ENCODE peak calls at places on chromosomes 16 and 17, in nine cellular contexts. J is G401; X is stimulated activated CD4-positive, alpha-beta T cell treated with anti-CD3 and anti-CD28 coated beads, Interleukin-4, amount 100 ng/mL, for 48 hours; Z is NCI-H460; C is activated naive CD4-positive, alpha-beta T cell; P is RWPE1; N is AG08395; L is nucleus accumbens; S is activated T-cell treated with anti-CD3 and anti-CD28 coated beads for 1 hour. Y is an unnamed sample.

GRCh38 chr16:48052731-48053130 is 103.1 kb downstream of the ABCC12 start:
- DNase-seq in L (no peak), C (no peak), N (no peak), P (no peak), S (no peak), J (no peak), Z (no peak), X (no peak), Y (no peak)

GRCh38 chr17:3891626-3892094 is 1.2 kb downstream of the CAMKK1 start:
- DNase-seq in L (no peak), Z (no peak), S (no peak), P (no peak), N (no peak), X (no peak), C (no peak), J (no peak), Y (no peak)

GRCh38 chr17:49995055-49995738 is at the start of gene DLX3:
- DNase-seq in S (no peak), J (peak; percentile 71), P (peak; percentile 86), N (peak; percentile 83), C (no peak), Z (peak; percentile 55), L (no peak), X (peak; percentile 23), Y (peak; percentile 24)

GRCh38 chr17:81558941-81559806 is 7.0 kb upstream of the FAAP100 start:
- DNase-seq in X (no peak), P (no peak), J (no peak), Z (peak; percentile 36), N (no peak), C (no peak), S (no peak), L (no peak), Y (no peak)

GRCh38 chr16:65745201-65745600 is 621.3 kb upstream of the CDH5 start:
- DNase-seq in S (no peak), C (no peak), N (no peak), P (no peak), L (no peak), J (no peak), X (no peak), Z (no peak), Y (no peak)

GRCh38 chr17:7043544-7044268 is at the start of gene SLC16A11:
- DNase-seq in L (no peak), X (no peak), P (no peak), C (no peak), S (no peak), N (peak; percentile 47), J (peak; percentile 41), Z (no peak), Y (no peak)

GRCh38 chr16:9647981-9648701 is 534.1 kb downstream of the GRIN2A start:
- DNase-seq in S (no peak), X (no peak), Z (peak; percentile 20), P (peak; percentile 30), L (no peak), C (no peak), J (peak; percentile 71), N (peak; percentile 46), Y (no peak)

GRCh38 chr16:75238853-75239371 is 12.5 kb downstream of the BCAR1 start:
- DNase-seq in S (no peak), X (no peak), J (peak; percentile 76), Z (no peak), P (no peak), L (no peak), C (no peak), N (peak; percentile 66), Y (no peak)

GRCh38 chr17:30824002-30824355 is 513 bp downstream of the CRLF3 start:
- DNase-seq in S (peak; percentile 16), J (peak; percentile 30), P (peak; percentile 35), N (peak; percentile 25), L (no peak), Z (no peak), X (no peak), C (no peak), Y (no peak)

GRCh38 chr16:77531741-77532140 is 96.9 kb upstream of the ADAMTS18 start:
- DNase-seq in C (no peak), Z (no peak), J (no peak), N (peak; percentile 83), P (no peak), L (no peak), X (no peak), S (no peak), Y (peak; percentile 87)

GRCh38 chr17:66992911-66993310 is 28.4 kb downstream of the CACNG4 start:
- DNase-seq in P (no peak), L (no peak), C (no peak), Z (no peak), X (no peak), N (no peak), S (no peak), J (no peak), Y (no peak)

GRCh38 chr16:81567987-81568748 is 123.6 kb downstream of the CMIP start:
- DNase-seq in N (peak; percentile 93), L (no peak), P (peak; percentile 83), X (peak; percentile 72), C (no peak), Z (peak; percentile 24), S (no peak), J (no peak), Y (peak; percentile 24)

GRCh38 chr16:24775455-24775854 is 46.0 kb downstream of the TNRC6A start:
- DNase-seq in P (no peak), S (no peak), Z (no peak), J (no peak), L (no peak), X (no peak), N (peak; percentile 13), C (no peak), Y (no peak)

GRCh38 chr16:29745853-29746345 is at the start of gene C16orf54:
- DNase-seq in P (no peak), N (no peak), S (peak; percentile 84), J (no peak), X (peak; percentile 82), Z (no peak), C (peak; percentile 84), L (no peak), Y (no peak)

GRCh38 chr17:38663125-38663751 is 11.5 kb downstream of the EPOP start:
- DNase-seq in X (peak; percentile 30), J (peak; percentile 90), S (no peak), C (no peak), Z (peak; percentile 77), N (peak; percentile 52), L (peak; percentile 47), P (peak; percentile 56), Y (no peak)

GRCh38 chr16:2031081-2031577 is 4.4 kb downstream of the NHERF2 start:
- DNase-seq in P (no peak), J (no peak), S (no peak), X (no peak), C (no peak), N (no peak), L (no peak), Z (no peak), Y (no peak)

GRCh38 chr17:27553019-27553511 is 77.9 kb upstream of the LGALS9 start:
- DNase-seq in C (no peak), Z (no peak), J (no peak), P (peak; percentile 63), L (no peak), S (no peak), N (no peak), X (no peak), Y (no peak)

GRCh38 chr16:84879569-84880487 is 60.0 kb downstream of the CRISPLD2 start:
- DNase-seq in L (no peak), J (no peak), X (no peak), Z (no peak), N (no peak), S (no peak), C (no peak), P (peak; percentile 81), Y (no peak)

GRCh38 chr17:7634384-7634783 is 4.4 kb downstream of the SHBG start:
- DNase-seq in J (peak; percentile 43), L (peak; percentile 14), C (no peak), X (no peak), N (peak; percentile 55), S (no peak), Z (peak; percentile 53), P (peak; percentile 25), Y (no peak)

GRCh38 chr16:14335297-14335696 is 264.2 kb downstream of the MRTFB start:
- DNase-seq in P (no peak), N (peak; percentile 32), C (no peak), S (no peak), Z (no peak), J (no peak), X (no peak), L (no peak), Y (no peak)

GRCh38 chr17:17134952-17135340 is 71.2 kb downstream of the PLD6 start:
- DNase-seq in X (no peak), N (no peak), J (no peak), Z (no peak), S (no peak), C (no peak), P (no peak), L (no peak), Y (no peak)